ENCODE peak calls at places on chromosomes 12 and 14, in five cellular contexts. One of them, this sample, is unnamed.

GRCh38 chr12:3342051-3342450 is 149.0 kb upstream of the PRMT8 start:
- DNase-seq in M059J: peak; percentile 12
- DNase-seq in astrocyte of the spinal cord: peak; percentile 5
- DNase-seq in T-helper 9 cell: no peak
- DNase-seq in NCI-H1417: peak; percentile 64
- DNase-seq in this sample: no peak

GRCh38 chr12:52691076-52691764 is 11.0 kb upstream of the KRT1 start:
- DNase-seq in M059J: no peak
- DNase-seq in astrocyte of the spinal cord: no peak
- DNase-seq in T-helper 9 cell: peak; percentile 41
- DNase-seq in NCI-H1417: peak; percentile 77
- DNase-seq in this sample: peak; percentile 44

GRCh38 chr14:72607386-72608125 is 286.3 kb downstream of the DPF3 start:
- DNase-seq in M059J: peak; percentile 55
- DNase-seq in astrocyte of the spinal cord: peak; percentile 57
- DNase-seq in T-helper 9 cell: no peak
- DNase-seq in NCI-H1417: no peak
- DNase-seq in this sample: no peak

GRCh38 chr14:53545217-53545616 is 392.1 kb upstream of the DDHD1 start:
- DNase-seq in M059J: no peak
- DNase-seq in astrocyte of the spinal cord: no peak
- DNase-seq in T-helper 9 cell: no peak
- DNase-seq in NCI-H1417: no peak
- DNase-seq in this sample: no peak

GRCh38 chr14:68703093-68703492 is 89.8 kb downstream of the ZFP36L1 start:
- DNase-seq in M059J: peak; percentile 86
- DNase-seq in astrocyte of the spinal cord: peak; percentile 47
- DNase-seq in T-helper 9 cell: no peak
- DNase-seq in NCI-H1417: no peak
- DNase-seq in this sample: no peak

GRCh38 chr12:110619534-110619953 is 5.6 kb downstream of the TCTN1 start:
- DNase-seq in M059J: peak; percentile 4
- DNase-seq in astrocyte of the spinal cord: no peak
- DNase-seq in T-helper 9 cell: no peak
- DNase-seq in NCI-H1417: no peak
- DNase-seq in this sample: peak; percentile 42

GRCh38 chr12:91687052-91688017 is 458.3 kb downstream of the BTG1 start:
- DNase-seq in M059J: peak; percentile 86
- DNase-seq in astrocyte of the spinal cord: peak; percentile 6
- DNase-seq in T-helper 9 cell: peak; percentile 0
- DNase-seq in NCI-H1417: no peak
- DNase-seq in this sample: no peak

GRCh38 chr12:9636807-9637206 is 29.1 kb upstream of the KLRB1 start:
- DNase-seq in M059J: no peak
- DNase-seq in astrocyte of the spinal cord: no peak
- DNase-seq in T-helper 9 cell: no peak
- DNase-seq in NCI-H1417: no peak
- DNase-seq in this sample: no peak

GRCh38 chr12:89098390-89099102 is 253.8 kb downstream of the DUSP6 start:
- DNase-seq in M059J: peak; percentile 73
- DNase-seq in astrocyte of the spinal cord: no peak
- DNase-seq in T-helper 9 cell: no peak
- DNase-seq in NCI-H1417: peak; percentile 16
- DNase-seq in this sample: no peak

GRCh38 chr12:44015333-44015941 is 179.6 kb downstream of the TMEM117 start:
- DNase-seq in M059J: peak; percentile 52
- DNase-seq in astrocyte of the spinal cord: peak; percentile 66
- DNase-seq in T-helper 9 cell: no peak
- DNase-seq in NCI-H1417: peak; percentile 58
- DNase-seq in this sample: peak; percentile 23

GRCh38 chr14:69865701-69866365 is 13.4 kb upstream of the SMOC1 start:
- DNase-seq in M059J: no peak
- DNase-seq in astrocyte of the spinal cord: no peak
- DNase-seq in T-helper 9 cell: no peak
- DNase-seq in NCI-H1417: no peak
- DNase-seq in this sample: no peak